ENCODE peak calls at places on chromosomes 1 and 21, in seven cellular contexts. U is neuronal stem cell, G is K562, Y is IMR-90, F is HCT116, P is mesenchymal stem cell, J is mammary epithelial cell. W is an unnamed sample.

GRCh38 chr1:201713093-201713810 is 115.7 kb upstream of the IPO9 start:
- DNase-seq in U (no peak), G (no peak), Y (peak; percentile 99), F (peak; percentile 93), P (peak; percentile 100), J (peak; percentile 94), W (no peak)

GRCh38 chr1:29453502-29454240 is 217.3 kb downstream of the PTPRU start:
- DNase-seq in U (peak; percentile 42), G (peak; percentile 86), Y (peak; percentile 53), F (peak; percentile 70), P (peak; percentile 42), J (peak; percentile 15), W (peak; percentile 83)

GRCh38 chr1:19811206-19811851 is 3.8 kb downstream of the RNF186 start:
- DNase-seq in U (no peak), G (peak; percentile 72), Y (peak; percentile 49), F (peak; percentile 34), P (peak; percentile 44), J (no peak), W (peak; percentile 68)

GRCh38 chr1:159188375-159188788 is 16.3 kb upstream of the ACKR1 start:
- DNase-seq in U (peak; percentile 85), G (no peak), Y (peak; percentile 22), F (no peak), P (peak; percentile 36), J (no peak), W (peak; percentile 95)

GRCh38 chr1:32886012-32886827 is at the start of gene HPCA:
- DNase-seq in U (peak; percentile 88), G (peak; percentile 96), Y (peak; percentile 48), F (no peak), P (peak; percentile 71), J (peak; percentile 41), W (peak; percentile 96)

GRCh38 chr1:247456024-247456423 is 1.9 kb downstream of the OR2B11 start:
- DNase-seq in U (no peak), G (no peak), Y (no peak), F (no peak), P (no peak), J (no peak), W (no peak)

GRCh38 chr1:162033445-162033844 is 9.8 kb upstream of the OLFML2B start:
- DNase-seq in U (no peak), G (no peak), Y (no peak), F (no peak), P (no peak), J (no peak), W (no peak)

GRCh38 chr1:166165661-166166399 is 971 bp downstream of the FAM78B start:
- DNase-seq in U (peak; percentile 15), G (no peak), Y (no peak), F (no peak), P (peak; percentile 1), J (peak; percentile 52), W (peak; percentile 41)

GRCh38 chr21:43988016-43988415 is 24.1 kb upstream of the TRAPPC10 start:
- DNase-seq in U (no peak), G (no peak), Y (no peak), F (no peak), P (no peak), J (no peak), W (no peak)

GRCh38 chr1:7616076-7616833 is 154.8 kb upstream of the VAMP3 start:
- DNase-seq in U (peak; percentile 43), G (peak; percentile 75), Y (peak; percentile 46), F (no peak), P (peak; percentile 60), J (peak; percentile 12), W (peak; percentile 66)

GRCh38 chr1:203325418-203326091 is 20.2 kb downstream of the BTG2 start:
- DNase-seq in U (no peak), G (no peak), Y (no peak), F (no peak), P (no peak), J (no peak), W (peak; percentile 84)

GRCh38 chr1:165342588-165342987 is 13.9 kb downstream of the LMX1A start:
- DNase-seq in U (no peak), G (no peak), Y (no peak), F (no peak), P (no peak), J (peak; percentile 5), W (no peak)

GRCh38 chr1:4512622-4513021 is 141.8 kb upstream of the AJAP1 start:
- DNase-seq in U (no peak), G (no peak), Y (no peak), F (no peak), P (no peak), J (no peak), W (no peak)

GRCh38 chr1:154961207-154961496 is 430 bp downstream of the PYGO2 start:
- DNase-seq in U (no peak), G (peak; percentile 92), Y (no peak), F (no peak), P (no peak), J (no peak), W (no peak)

GRCh38 chr21:44428281-44428942 is 26.9 kb upstream of the LRRC3 start:
- DNase-seq in U (no peak), G (peak; percentile 86), Y (no peak), F (peak; percentile 89), P (peak; percentile 2), J (peak; percentile 77), W (no peak)

GRCh38 chr1:10195570-10195969 is 14.8 kb upstream of the KIF1B start:
- DNase-seq in U (no peak), G (no peak), Y (peak; percentile 66), F (peak; percentile 13), P (peak; percentile 55), J (peak; percentile 70), W (no peak)

GRCh38 chr1:221644663-221645258 is 97.1 kb downstream of the DUSP10 start:
- DNase-seq in U (no peak), G (no peak), Y (no peak), F (no peak), P (no peak), J (no peak), W (no peak)

GRCh38 chr1:178465011-178465410 is 31.8 kb downstream of the CLEC20A start:
- DNase-seq in U (no peak), G (no peak), Y (peak; percentile 73), F (no peak), P (peak; percentile 40), J (peak; percentile 80), W (no peak)

GRCh38 chr1:198490224-198490623 is 50.3 kb downstream of the ATP6V1G3 start:
- DNase-seq in U (no peak), G (no peak), Y (no peak), F (no peak), P (no peak), J (no peak), W (no peak)

GRCh38 chr1:222920169-222920568 is 105.3 kb downstream of the DISP1 start:
- DNase-seq in U (no peak), G (no peak), Y (no peak), F (no peak), P (no peak), J (no peak), W (no peak)

GRCh38 chr1:13539683-13540082 is 25.9 kb upstream of the LRRC38 start:
- DNase-seq in U (no peak), G (no peak), Y (no peak), F (no peak), P (no peak), J (no peak), W (no peak)

GRCh38 chr1:13538832-13539231 is 25.0 kb upstream of the LRRC38 start:
- DNase-seq in U (no peak), G (no peak), Y (no peak), F (no peak), P (no peak), J (no peak), W (no peak)

GRCh38 chr1:13541435-13542215 is 27.8 kb upstream of the LRRC38 start:
- DNase-seq in U (no peak), G (no peak), Y (no peak), F (no peak), P (no peak), J (no peak), W (no peak)

GRCh38 chr1:13543451-13543911 is 29.7 kb upstream of the LRRC38 start:
- DNase-seq in U (no peak), G (no peak), Y (no peak), F (no peak), P (no peak), J (no peak), W (no peak)

DNA sequence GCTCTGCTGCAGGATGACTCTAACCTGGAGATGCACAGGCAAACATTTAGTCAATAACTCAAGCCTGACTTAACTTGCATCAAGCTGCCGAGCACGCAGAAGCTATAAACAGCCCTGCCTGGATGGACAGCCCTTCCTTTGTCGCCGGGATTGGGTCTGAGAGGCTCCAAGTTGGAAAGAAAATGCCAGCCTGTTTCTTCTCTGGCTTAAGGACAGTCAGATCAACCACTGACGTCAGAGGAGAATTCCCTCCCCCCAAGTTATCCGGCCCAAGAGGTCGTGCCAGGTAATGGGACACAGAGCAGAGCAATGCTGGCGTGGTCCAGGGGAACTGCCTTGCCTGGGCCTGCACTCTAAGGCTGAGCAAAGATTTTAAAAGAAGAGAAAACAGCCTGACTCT is 27.1 kb upstream of the LRRC38 start:
- DNase-seq in U (no peak), G (no peak), Y (no peak), F (no peak), P (no peak), J (no peak), W (no peak)
- H3K27ac ChIP-seq in U (no peak overlapping the region), G (no peak overlapping the region), Y (no peak overlapping the region), F (no peak overlapping the region), P (no peak overlapping the region), J (no peak overlapping the region), W (no peak overlapping the region)

DNA sequence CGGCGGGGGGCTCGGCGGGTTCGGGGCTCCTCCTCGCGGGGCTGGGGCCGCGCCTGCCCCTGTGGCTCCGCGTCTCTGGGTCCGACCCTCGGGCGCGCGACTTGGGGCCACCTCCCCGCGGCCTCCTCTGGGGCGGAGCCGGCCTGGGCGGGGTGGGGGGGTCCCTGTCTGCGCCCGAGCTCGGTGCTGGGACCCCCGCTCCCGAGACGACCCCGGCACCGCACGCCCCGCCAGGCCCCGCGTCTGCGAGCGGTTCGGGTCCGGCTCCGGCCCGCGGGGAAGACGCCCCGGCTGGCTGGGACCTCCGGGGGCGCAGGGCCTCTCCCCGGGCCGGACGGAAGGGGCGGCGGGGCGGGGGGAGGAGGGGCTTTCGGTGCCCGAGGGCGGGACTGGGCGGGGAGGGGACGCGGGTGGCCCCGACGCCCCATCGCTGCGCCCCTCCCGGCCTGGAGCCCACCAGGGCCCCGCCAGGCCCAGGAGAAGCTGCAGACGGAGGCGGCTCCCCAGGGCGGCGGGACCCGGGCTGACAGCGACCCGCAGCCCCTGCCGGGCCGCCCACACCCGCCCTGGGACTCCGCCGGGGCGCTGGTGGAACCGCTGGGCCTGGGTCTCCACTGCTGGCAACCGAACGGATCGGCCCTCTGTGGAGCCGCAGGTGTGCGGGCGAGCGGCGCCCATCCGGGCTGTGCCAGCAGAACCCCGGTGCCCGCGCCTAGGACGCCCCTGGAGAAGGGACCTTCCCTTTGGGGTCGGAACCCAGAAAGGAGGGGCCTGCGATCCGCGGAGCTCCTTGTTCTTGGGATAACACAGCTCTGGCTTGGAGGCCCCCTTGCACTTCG is 610 bp downstream of the COL6A2 start:
- DNase-seq in U (no peak), G (no peak), Y (no peak), F (no peak), P (no peak), J (no peak), W (peak; percentile 37)
- H3K4me2 ChIP-seq in U (peak overlapping the region; percentile 64), G (no peak overlapping the region), Y (peak overlapping the region; percentile 88), F (peak overlapping the region; percentile 70), P (peak overlapping the region; percentile 90), J (peak overlapping the region; percentile 60), W (peak overlapping the region; percentile 80)

GRCh38 chr1:65224681-65225091 is 76.7 kb downstream of the AK4 start:
- DNase-seq in U (no peak), G (no peak), Y (no peak), F (no peak), P (no peak), J (no peak), W (no peak)
- H3K27ac ChIP-seq in U (no peak overlapping the region), G (peak overlapping the region; percentile 74), Y (no peak overlapping the region), F (no peak overlapping the region), P (no peak overlapping the region), J (no peak overlapping the region), W (no peak overlapping the region)

GRCh38 chr1:229428256-229428655 is 5.6 kb downstream of the ACTA1 start:
- DNase-seq in U (no peak), G (no peak), Y (no peak), F (no peak), P (no peak), J (no peak), W (no peak)
- H3K4me2 ChIP-seq in U (no peak overlapping the region), G (no peak overlapping the region), Y (no peak overlapping the region), F (no peak overlapping the region), P (no peak overlapping the region), J (no peak overlapping the region), W (no peak overlapping the region)